ENCODE peak calls at places on chromosomes 7 and 10, in five cellular contexts. One of them, this sample, is unnamed.

GRCh38 chr10:5894873-5895272 is 4.8 kb downstream of the FBH1 start:
- DNase-seq in HCT116: no peak
- DNase-seq in psoas muscle: no peak
- DNase-seq in stomach: no peak
- DNase-seq in A549: no peak
- DNase-seq in this sample: no peak

GRCh38 chr7:156220701-156221100 is 408.4 kb upstream of the SHH start:
- DNase-seq in stomach: no peak
- DNase-seq in psoas muscle: no peak
- DNase-seq in HCT116: no peak
- DNase-seq in A549: no peak
- DNase-seq in this sample: no peak

GRCh38 chr7:135661311-135662122 is 797 bp upstream of the STMP1 start:
- DNase-seq in psoas muscle: no peak
- DNase-seq in stomach: peak; percentile 30
- DNase-seq in HCT116: no peak
- DNase-seq in A549: no peak
- DNase-seq in this sample: no peak

GRCh38 chr7:123285076-123285700 is 85.4 kb upstream of the SLC13A1 start:
- DNase-seq in HCT116: no peak
- DNase-seq in psoas muscle: no peak
- DNase-seq in stomach: no peak
- DNase-seq in A549: no peak
- DNase-seq in this sample: no peak

GRCh38 chr7:92668564-92668963 is 78.4 kb upstream of the FAM133B start:
- DNase-seq in stomach: no peak
- DNase-seq in A549: no peak
- DNase-seq in HCT116: no peak
- DNase-seq in psoas muscle: no peak
- DNase-seq in this sample: no peak

GRCh38 chr7:155986497-155987160 is 174.4 kb upstream of the SHH start:
- DNase-seq in A549: no peak
- DNase-seq in HCT116: no peak
- DNase-seq in psoas muscle: no peak
- DNase-seq in stomach: no peak
- DNase-seq in this sample: no peak

GRCh38 chr7:24847754-24848153 is 90.5 kb upstream of the GSDME start:
- DNase-seq in psoas muscle: no peak
- DNase-seq in A549: no peak
- DNase-seq in HCT116: no peak
- DNase-seq in stomach: no peak
- DNase-seq in this sample: no peak

GRCh38 chr7:55546826-55547225 is 25.5 kb downstream of the VOPP1 start:
- DNase-seq in HCT116: peak; percentile 51
- DNase-seq in stomach: peak; percentile 83
- DNase-seq in psoas muscle: peak; percentile 86
- DNase-seq in A549: peak; percentile 88
- DNase-seq in this sample: peak; percentile 93

GRCh38 chr10:33179056-33179455 is 155.4 kb downstream of the NRP1 start:
- DNase-seq in A549: no peak
- DNase-seq in stomach: no peak
- DNase-seq in HCT116: no peak
- DNase-seq in psoas muscle: no peak
- DNase-seq in this sample: no peak

GRCh38 chr10:89657302-89657701 is 12.3 kb upstream of the PANK1 start:
- DNase-seq in psoas muscle: no peak
- DNase-seq in A549: no peak
- DNase-seq in HCT116: no peak
- DNase-seq in stomach: no peak
- DNase-seq in this sample: no peak

GRCh38 chr7:37510043-37510634 is 61.5 kb upstream of the ELMO1 start:
- DNase-seq in stomach: no peak
- DNase-seq in A549: peak; percentile 18
- DNase-seq in psoas muscle: no peak
- DNase-seq in HCT116: no peak
- DNase-seq in this sample: no peak

GRCh38 chr10:43226851-43227845 is 39.7 kb downstream of the RASGEF1A start:
- DNase-seq in A549: no peak
- DNase-seq in stomach: no peak
- DNase-seq in psoas muscle: peak; percentile 5
- DNase-seq in HCT116: no peak
- DNase-seq in this sample: peak; percentile 25

GRCh38 chr7:158022601-158023000 is 565.0 kb downstream of the PTPRN2 start:
- DNase-seq in stomach: peak; percentile 11
- DNase-seq in psoas muscle: no peak
- DNase-seq in HCT116: no peak
- DNase-seq in A549: no peak
- DNase-seq in this sample: peak; percentile 19

GRCh38 chr7:132075573-132075972 is 500.7 kb downstream of the PLXNA4 start:
- DNase-seq in HCT116: no peak
- DNase-seq in psoas muscle: no peak
- DNase-seq in A549: no peak
- DNase-seq in stomach: no peak
- DNase-seq in this sample: no peak

GRCh38 chr7:20224005-20224404 is 6.8 kb upstream of the MACC1 start:
- DNase-seq in psoas muscle: no peak
- DNase-seq in HCT116: no peak
- DNase-seq in stomach: no peak
- DNase-seq in A549: no peak
- DNase-seq in this sample: no peak

GRCh38 chr10:24440817-24441790 is 232.2 kb downstream of the KIAA1217 start:
- DNase-seq in A549: no peak
- DNase-seq in HCT116: no peak
- DNase-seq in psoas muscle: no peak
- DNase-seq in stomach: peak; percentile 28
- DNase-seq in this sample: no peak

GRCh38 chr7:1898628-1899185 is 228.6 kb downstream of the ELFN1 start:
- DNase-seq in A549: no peak
- DNase-seq in psoas muscle: no peak
- DNase-seq in stomach: no peak
- DNase-seq in HCT116: no peak
- DNase-seq in this sample: peak; percentile 49

GRCh38 chr10:112631501-112632410 is 184.7 kb downstream of the VTI1A start:
- DNase-seq in stomach: no peak
- DNase-seq in psoas muscle: no peak
- DNase-seq in HCT116: peak; percentile 86
- DNase-seq in A549: no peak
- DNase-seq in this sample: no peak

DNA sequence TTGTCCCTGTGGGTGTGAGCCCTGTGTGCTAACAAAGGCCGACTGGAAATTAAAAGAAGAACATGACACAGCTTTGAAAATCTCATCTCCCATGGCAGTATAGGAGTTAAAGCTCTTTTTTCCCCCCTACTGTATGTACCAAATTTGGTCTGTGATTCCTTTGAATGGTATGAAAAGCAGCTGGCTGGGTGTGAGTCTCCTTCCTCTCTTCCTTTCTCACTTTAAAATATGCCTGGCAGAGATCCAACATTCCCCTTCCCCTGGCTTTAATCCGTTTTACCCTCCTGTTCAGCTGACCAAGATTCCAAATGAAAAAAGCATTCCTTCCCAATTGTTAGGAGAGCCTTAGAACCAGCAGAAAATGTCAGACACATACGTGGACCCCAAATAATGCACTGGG is 225.0 kb upstream of the CELF2 start:
- DNase-seq in HCT116: no peak
- DNase-seq in psoas muscle: no peak
- DNase-seq in stomach: no peak
- DNase-seq in A549: no peak
- DNase-seq in this sample: no peak
- H3K27ac ChIP-seq in HCT116: no peak overlapping the region
- H3K27ac ChIP-seq in psoas muscle: no peak overlapping the region
- H3K27ac ChIP-seq in stomach: no peak overlapping the region
- H3K27ac ChIP-seq in A549: no peak overlapping the region
- H3K27ac ChIP-seq in this sample: no peak overlapping the region

GRCh38 chr7:107973861-107974260 is 29.1 kb downstream of the LAMB1 start:
- DNase-seq in A549: no peak
- DNase-seq in stomach: no peak
- DNase-seq in psoas muscle: no peak
- DNase-seq in HCT116: no peak
- DNase-seq in this sample: no peak

GRCh38 chr7:107976620-107977019 is 26.3 kb downstream of the LAMB1 start:
- DNase-seq in stomach: no peak
- DNase-seq in HCT116: no peak
- DNase-seq in A549: no peak
- DNase-seq in psoas muscle: no peak
- DNase-seq in this sample: no peak

GRCh38 chr7:107972986-107973385 is 30.0 kb downstream of the LAMB1 start:
- DNase-seq in psoas muscle: no peak
- DNase-seq in A549: no peak
- DNase-seq in stomach: no peak
- DNase-seq in HCT116: no peak
- DNase-seq in this sample: no peak

GRCh38 chr7:107978815-107979408 is 24.0 kb downstream of the LAMB1 start:
- DNase-seq in stomach: no peak
- DNase-seq in psoas muscle: no peak
- DNase-seq in HCT116: no peak
- DNase-seq in A549: no peak
- DNase-seq in this sample: no peak

GRCh38 chr7:107975394-107976013 is 27.5 kb downstream of the LAMB1 start:
- DNase-seq in A549: no peak
- DNase-seq in stomach: no peak
- DNase-seq in psoas muscle: no peak
- DNase-seq in HCT116: no peak
- DNase-seq in this sample: no peak
- H3K4me3 ChIP-seq in A549: no peak overlapping the region
- H3K4me3 ChIP-seq in stomach: no peak overlapping the region
- H3K4me3 ChIP-seq in psoas muscle: no peak overlapping the region
- H3K4me3 ChIP-seq in HCT116: no peak overlapping the region
- H3K4me3 ChIP-seq in this sample: no peak overlapping the region

GRCh38 chr10:65620404-65621048 is 1305.3 kb upstream of the LRRTM3 start:
- DNase-seq in stomach: no peak
- DNase-seq in psoas muscle: no peak
- DNase-seq in HCT116: no peak
- DNase-seq in A549: no peak
- DNase-seq in this sample: no peak

GRCh38 chr10:65611592-65611991 is 1314.2 kb upstream of the LRRTM3 start:
- DNase-seq in stomach: no peak
- DNase-seq in A549: no peak
- DNase-seq in HCT116: no peak
- DNase-seq in psoas muscle: no peak
- DNase-seq in this sample: no peak

GRCh38 chr10:65618125-65618524 is 1307.7 kb upstream of the LRRTM3 start:
- DNase-seq in A549: no peak
- DNase-seq in psoas muscle: no peak
- DNase-seq in HCT116: no peak
- DNase-seq in stomach: no peak
- DNase-seq in this sample: no peak

GRCh38 chr10:65614956-65615565 is 1310.8 kb upstream of the LRRTM3 start:
- DNase-seq in stomach: no peak
- DNase-seq in A549: no peak
- DNase-seq in HCT116: no peak
- DNase-seq in psoas muscle: no peak
- DNase-seq in this sample: no peak
- H3K27ac ChIP-seq in stomach: no peak overlapping the region
- H3K27ac ChIP-seq in A549: no peak overlapping the region
- H3K27ac ChIP-seq in HCT116: no peak overlapping the region
- H3K27ac ChIP-seq in psoas muscle: no peak overlapping the region
- H3K27ac ChIP-seq in this sample: no peak overlapping the region

DNA sequence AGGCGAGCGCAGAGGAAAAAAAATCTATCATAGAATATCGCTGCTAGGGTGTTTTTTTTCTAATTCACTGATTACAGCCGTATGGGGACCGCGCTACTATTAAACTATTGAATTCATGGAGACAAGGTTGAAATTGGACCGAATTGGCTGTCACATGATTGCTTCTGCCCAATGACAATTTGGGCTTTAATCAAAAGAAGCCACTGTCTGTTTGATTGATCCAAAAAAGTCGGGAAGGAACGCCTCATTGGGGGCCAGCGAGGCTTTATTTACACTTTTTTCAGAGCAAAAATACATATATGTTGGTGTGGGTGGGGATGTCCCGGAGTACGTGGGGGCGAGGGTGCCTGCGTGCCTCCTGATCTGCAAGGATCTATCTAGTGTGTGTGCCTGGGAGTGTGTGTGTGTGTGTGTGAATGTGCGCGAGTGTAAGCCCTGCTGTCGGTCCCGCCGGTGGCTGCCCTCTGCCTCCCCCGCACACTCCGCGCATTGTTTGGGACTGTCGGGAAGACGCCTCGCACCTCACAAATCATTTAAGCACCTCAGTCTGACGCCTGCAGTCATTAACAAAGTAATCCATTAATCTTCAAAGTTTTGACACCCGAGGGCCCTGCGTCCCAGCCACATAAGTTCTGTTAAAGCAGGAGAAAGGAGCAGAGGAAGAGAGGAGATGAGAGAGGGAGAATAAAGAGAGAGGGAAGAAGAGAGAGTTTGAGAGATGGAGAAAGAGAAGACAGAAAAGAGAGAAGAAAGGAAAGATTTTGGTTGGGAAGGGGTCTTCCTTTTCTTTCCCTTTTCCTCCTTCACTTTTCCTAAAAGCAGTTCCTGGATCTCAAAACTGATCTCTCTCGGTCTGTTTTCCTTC is at the start of gene HOXA2:
- DNase-seq in psoas muscle: no peak
- DNase-seq in HCT116: no peak
- DNase-seq in stomach: no peak
- DNase-seq in A549: no peak
- DNase-seq in this sample: no peak
- H3K4me3 ChIP-seq in psoas muscle: peak within 1 kb of the TSS; percentile 53
- H3K4me3 ChIP-seq in HCT116: no peak within 1 kb of the TSS
- H3K4me3 ChIP-seq in stomach: peak within 1 kb of the TSS; percentile 41
- H3K4me3 ChIP-seq in A549: no peak within 1 kb of the TSS
- H3K4me3 ChIP-seq in this sample: peak within 1 kb of the TSS; percentile 23

GRCh38 chr10:819816-820215 is 111.7 kb downstream of the LARP4B start:
- DNase-seq in HCT116: no peak
- DNase-seq in psoas muscle: no peak
- DNase-seq in stomach: no peak
- DNase-seq in A549: no peak
- DNase-seq in this sample: no peak
- H3K27ac ChIP-seq in HCT116: peak overlapping the region; percentile 20
- H3K27ac ChIP-seq in psoas muscle: no peak overlapping the region
- H3K27ac ChIP-seq in stomach: no peak overlapping the region
- H3K27ac ChIP-seq in A549: no peak overlapping the region
- H3K27ac ChIP-seq in this sample: no peak overlapping the region

GRCh38 chr7:102050864-102051460 is 233.5 kb downstream of the CUX1 start:
- DNase-seq in HCT116: no peak
- DNase-seq in stomach: no peak
- DNase-seq in A549: no peak
- DNase-seq in psoas muscle: no peak
- DNase-seq in this sample: no peak
- H3K4me3 ChIP-seq in HCT116: no peak overlapping the region
- H3K4me3 ChIP-seq in stomach: no peak overlapping the region
- H3K4me3 ChIP-seq in A549: no peak overlapping the region
- H3K4me3 ChIP-seq in psoas muscle: no peak overlapping the region
- H3K4me3 ChIP-seq in this sample: no peak overlapping the region

This sample was measured in right lobe of liver.